ENCODE peak calls at places on chromosome 18, in five cellular contexts. J, U, G, C and M are unnamed samples.

GRCh38 chr18:56869189-56869777 is 218.1 kb downstream of the WDR7 start:
- DNase-seq in J (peak), U (peak), G (peak), C (peak), M (peak)

GRCh38 chr18:62119884-62120283 is 67.0 kb downstream of the PIGN start:
- DNase-seq in J (no peak), U (no peak), G (no peak), C (no peak), M (no peak)

GRCh38 chr18:13653746-13654455 is 72.5 kb downstream of the FAM210A start:
- DNase-seq in J (peak), U (no peak), G (no peak), C (no peak), M (no peak)

GRCh38 chr18:35950628-35950982 is 21.9 kb upstream of the RMP24 start:
- DNase-seq in J (no peak), U (no peak), G (no peak), C (no peak), M (no peak)

GRCh38 chr18:62741118-62741566 is 25.8 kb downstream of the PHLPP1 start:
- DNase-seq in J (no peak), U (no peak), G (no peak), C (peak), M (peak)

GRCh38 chr18:832085-832681 is 20.1 kb upstream of the YES1 start:
- DNase-seq in J (no peak), U (peak), G (no peak), C (no peak), M (no peak)

GRCh38 chr18:11955299-11956029 is 25.8 kb upstream of the IMPA2 start:
- DNase-seq in J (peak), U (no peak), G (peak), C (peak), M (no peak)

GRCh38 chr18:67771271-67771670 is 254.8 kb upstream of the DSEL start:
- DNase-seq in J (no peak), U (no peak), G (no peak), C (peak), M (no peak)

GRCh38 chr18:48827321-48828200 is 123.2 kb downstream of the SMAD7 start:
- DNase-seq in J (no peak), U (peak), G (no peak), C (no peak), M (no peak)

GRCh38 chr18:12621737-12622306 is 36.1 kb downstream of the SPIRE1 start:
- DNase-seq in J (no peak), U (no peak), G (no peak), C (peak), M (no peak)

GRCh38 chr18:55783921-55784320 is 195.9 kb upstream of the TCF4 start:
- DNase-seq in J (no peak), U (no peak), G (no peak), C (no peak), M (no peak)

GRCh38 chr18:26649193-26649543 is 100.8 kb upstream of the KCTD1 start:
- DNase-seq in J (no peak), U (no peak), G (no peak), C (no peak), M (no peak)

GRCh38 chr18:26624443-26624842 is 76.1 kb upstream of the KCTD1 start:
- DNase-seq in J (no peak), U (no peak), G (no peak), C (no peak), M (no peak)

GRCh38 chr18:56433919-56434318 is 204.5 kb downstream of the TXNL1 start:
- DNase-seq in J (no peak), U (no peak), G (no peak), C (no peak), M (no peak)

GRCh38 chr18:6859676-6860422 is 130.3 kb downstream of the ARHGAP28 start:
- DNase-seq in J (no peak), U (no peak), G (no peak), C (no peak), M (no peak)

GRCh38 chr18:38362286-38362792 is 796.7 kb upstream of the CELF4 start:
- DNase-seq in J (no peak), U (no peak), G (no peak), C (no peak), M (no peak)

GRCh38 chr18:73660931-73661330 is 486.7 kb downstream of the FBXO15 start:
- DNase-seq in J (no peak), U (no peak), G (peak), C (no peak), M (no peak)

GRCh38 chr18:6781179-6781714 is 51.7 kb downstream of the ARHGAP28 start:
- DNase-seq in J (no peak), U (no peak), G (no peak), C (no peak), M (no peak)

GRCh38 chr18:44458777-44459176 is 221.9 kb upstream of the SETBP1 start:
- DNase-seq in J (no peak), U (no peak), G (no peak), C (no peak), M (no peak)

GRCh38 chr18:32337347-32337746 is 133.3 kb downstream of the GAREM1 start:
- DNase-seq in J (no peak), U (no peak), G (no peak), C (no peak), M (no peak)

GRCh38 chr18:76491436-76491800 is 3.6 kb downstream of the ZNF516 start:
- DNase-seq in J (no peak), U (peak), G (no peak), C (peak), M (peak)

GRCh38 chr18:8507361-8507760 is 101.9 kb upstream of the RAB12 start:
- DNase-seq in J (no peak), U (no peak), G (no peak), C (peak), M (no peak)